ENCODE peak calls at places on chromosomes 6 and 20, in ten cellular contexts. X is neural progenitor cell, S is GM12878, C is GM23248, A is endothelial cell of umbilical vein, H is HepG2, G is fibroblast of lung, M is astrocyte, E is mesenchymal stem cell, U is hepatocyte. J is an unnamed sample.

GRCh38 chr20:17650301-17650761 is 31.7 kb downstream of the RRBP1 start:
- DNase-seq in X (no peak), S (no peak), C (peak; percentile 52), A (peak; percentile 28), H (no peak), G (no peak), M (no peak), E (no peak), U (no peak), J (no peak)

GRCh38 chr6:38715016-38715809 is at the start of gene DNAH8:
- DNase-seq in X (no peak), S (no peak), C (peak; percentile 27), A (no peak), H (no peak), G (no peak), M (no peak), E (no peak), U (no peak), J (peak; percentile 20)

GRCh38 chr6:36963451-36964290 is 9.1 kb downstream of the PI16 start:
- DNase-seq in X (no peak), S (no peak), C (no peak), A (no peak), H (no peak), G (no peak), M (no peak), E (no peak), U (no peak), J (peak; percentile 78)

GRCh38 chr6:37538107-37538506 is 38.4 kb upstream of the CCDC167 start:
- DNase-seq in X (no peak), S (no peak), C (peak; percentile 36), A (peak; percentile 20), H (peak; percentile 39), G (no peak), M (no peak), E (no peak), U (no peak), J (peak; percentile 80)

GRCh38 chr6:45645302-45645701 is 267.6 kb upstream of the SUPT3H start:
- DNase-seq in X (no peak), S (no peak), C (no peak), A (no peak), H (no peak), G (no peak), M (no peak), E (no peak), U (no peak), J (no peak)

GRCh38 chr20:1877604-1878195 is 17.5 kb upstream of the SIRPA start:
- DNase-seq in X (no peak), S (no peak), C (no peak), A (no peak), H (no peak), G (no peak), M (no peak), E (no peak), U (no peak), J (no peak)

GRCh38 chr6:169854083-169854725 is 102.8 kb downstream of the ERMARD start:
- DNase-seq in X (no peak), S (no peak), C (no peak), A (no peak), H (no peak), G (no peak), M (no peak), E (no peak), U (no peak), J (no peak)

GRCh38 chr20:655730-656624 is 3.0 kb upstream of the SRXN1 start:
- DNase-seq in X (no peak), S (no peak), C (no peak), A (no peak), H (no peak), G (no peak), M (no peak), E (no peak), U (no peak), J (no peak)

GRCh38 chr20:32991386-32991785 is 12.8 kb downstream of the SUN5 start:
- DNase-seq in X (no peak), S (no peak), C (no peak), A (no peak), H (no peak), G (no peak), M (no peak), E (no peak), U (no peak), J (no peak)

GRCh38 chr20:32993484-32994050 is 10.7 kb downstream of the SUN5 start:
- DNase-seq in X (no peak), S (no peak), C (no peak), A (no peak), H (no peak), G (no peak), M (no peak), E (no peak), U (no peak), J (no peak)

GRCh38 chr20:32989507-32990283 is 14.5 kb downstream of the SUN5 start:
- DNase-seq in X (no peak), S (no peak), C (no peak), A (no peak), H (no peak), G (no peak), M (no peak), E (no peak), U (no peak), J (no peak)

GRCh38 chr20:32990426-32990825 is 13.8 kb downstream of the SUN5 start:
- DNase-seq in X (no peak), S (no peak), C (no peak), A (no peak), H (no peak), G (no peak), M (no peak), E (no peak), U (no peak), J (no peak)

GRCh38 chr20:32992015-32992641 is 12.1 kb downstream of the SUN5 start:
- DNase-seq in X (no peak), S (no peak), C (no peak), A (no peak), H (no peak), G (no peak), M (no peak), E (no peak), U (no peak), J (peak; percentile 41)
- H3K4me3 ChIP-seq in X (no peak overlapping the region), S (no peak overlapping the region), C (no peak overlapping the region), A (no peak overlapping the region), H (no peak overlapping the region), G (no peak overlapping the region), M (no peak overlapping the region), E (no peak overlapping the region), U (no peak overlapping the region), J (no peak overlapping the region)

DNA sequence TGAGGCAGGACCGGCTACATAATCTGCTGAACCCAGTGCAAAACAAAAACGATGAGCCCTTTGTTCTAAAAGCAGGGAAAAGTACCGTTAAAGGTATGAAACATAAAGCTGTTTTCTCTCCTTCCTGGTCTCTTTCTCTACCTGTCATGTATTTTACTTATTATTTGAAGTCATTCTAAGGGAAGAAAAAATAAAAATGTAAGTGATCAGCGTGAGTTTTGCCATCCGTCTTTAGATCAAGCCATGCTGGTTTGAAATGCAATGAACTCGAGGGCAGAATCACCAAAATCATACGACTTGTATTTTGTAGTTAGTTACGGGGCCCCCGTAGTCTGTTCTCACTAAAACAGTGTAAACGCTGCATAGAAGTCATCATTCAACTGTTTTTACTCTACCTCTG is 2.9 kb upstream of the BCAS1 start:
- DNase-seq in X (no peak), S (no peak), C (no peak), A (no peak), H (no peak), G (no peak), M (no peak), E (no peak), U (no peak), J (no peak)
- H3K27ac ChIP-seq in X (no peak overlapping the region), S (no peak overlapping the region), C (no peak overlapping the region), A (no peak overlapping the region), H (no peak overlapping the region), G (no peak overlapping the region), M (no peak overlapping the region), E (no peak overlapping the region), U (no peak overlapping the region), J (no peak overlapping the region)

DNA sequence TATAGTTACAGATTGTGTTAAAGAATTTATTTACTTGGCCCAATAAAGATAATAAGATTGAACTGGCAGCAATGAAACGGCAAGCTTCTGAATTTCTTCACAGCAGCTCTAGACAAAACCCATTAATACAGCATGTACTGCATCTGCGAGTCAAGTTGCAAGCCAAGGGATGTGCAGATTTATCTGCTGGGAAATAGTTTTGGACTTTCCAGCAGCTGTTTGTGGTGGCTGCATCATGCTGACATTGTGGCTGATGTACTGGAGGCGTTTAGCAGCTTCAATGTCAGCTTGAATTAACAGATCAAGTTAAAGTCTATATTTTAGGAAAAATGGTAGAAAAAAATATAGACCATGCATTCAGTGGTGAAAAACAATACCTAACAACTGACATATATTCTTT is 94.9 kb downstream of the COL19A1 start:
- DNase-seq in X (no peak), S (no peak), C (no peak), A (no peak), H (no peak), G (no peak), M (no peak), E (peak; percentile 76), U (no peak), J (no peak)
- H2AFZ ChIP-seq in X (no peak overlapping the region), S (no peak overlapping the region), C (no peak overlapping the region), A (no peak overlapping the region), H (no peak overlapping the region), G (no peak overlapping the region), M (no peak overlapping the region), E (no peak overlapping the region), U (no peak overlapping the region), J (no peak overlapping the region)

GRCh38 chr6:26092443-26092842 is 5.2 kb downstream of the HFE start:
- DNase-seq in X (no peak), S (no peak), C (no peak), A (no peak), H (no peak), G (no peak), M (no peak), E (no peak), U (no peak), J (no peak)

GRCh38 chr6:26089272-26089671 is 2.0 kb downstream of the HFE start:
- DNase-seq in X (no peak), S (no peak), C (peak; percentile 29), A (no peak), H (no peak), G (no peak), M (no peak), E (no peak), U (no peak), J (no peak)

GRCh38 chr6:26087284-26088115 is at the start of gene HFE:
- DNase-seq in X (peak; percentile 50), S (no peak), C (peak; percentile 83), A (peak; percentile 70), H (peak; percentile 55), G (peak; percentile 67), M (peak; percentile 49), E (peak; percentile 77), U (peak; percentile 64), J (peak; percentile 52)

GRCh38 chr6:26086214-26086613 is 1.0 kb upstream of the HFE start:
- DNase-seq in X (no peak), S (no peak), C (no peak), A (no peak), H (no peak), G (no peak), M (no peak), E (no peak), U (no peak), J (no peak)

DNA sequence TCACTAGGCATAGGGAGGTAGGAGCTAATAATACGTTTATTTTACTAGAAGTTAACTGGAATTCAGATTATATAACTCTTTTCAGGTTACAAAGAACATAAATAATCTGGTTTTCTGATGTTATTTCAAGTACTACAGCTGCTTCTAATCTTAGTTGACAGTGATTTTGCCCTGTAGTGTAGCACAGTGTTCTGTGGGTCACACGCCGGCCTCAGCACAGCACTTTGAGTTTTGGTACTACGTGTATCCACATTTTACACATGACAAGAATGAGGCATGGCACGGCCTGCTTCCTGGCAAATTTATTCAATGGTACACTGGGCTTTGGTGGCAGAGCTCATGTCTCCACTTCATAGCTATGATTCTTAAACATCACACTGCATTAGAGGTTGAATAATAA is 1.1 kb downstream of the HFE start:
- DNase-seq in X (no peak), S (no peak), C (peak; percentile 59), A (no peak), H (no peak), G (peak; percentile 37), M (no peak), E (peak; percentile 37), U (no peak), J (no peak)
- H3K4me3 ChIP-seq in X (no peak overlapping the region), S (peak overlapping the region; percentile 78), C (peak overlapping the region; percentile 94), A (peak overlapping the region; percentile 79), H (peak overlapping the region; percentile 84), G (peak overlapping the region; percentile 83), M (peak overlapping the region; percentile 74), E (peak overlapping the region; percentile 84), U (peak overlapping the region; percentile 15), J (peak overlapping the region; percentile 68)

J was measured in Karpas-422.